ENCODE peak calls at places on chromosomes 3 and 15, in five cellular contexts. A is HCT116; U is CD4-positive, alpha-beta memory T cell; X is heart right ventricle; J is breast epithelium. M is an unnamed sample. For H3K9me3, the result is how much of the 10 kb centered on the place peaks cover.

GRCh38 chr3:16810013-16810412 is 74.7 kb upstream of the PLCL2 start:
- DNase-seq in A (no peak), U (no peak), J (no peak), X (no peak), M (no peak)

GRCh38 chr15:60301024-60301423 is 96.8 kb downstream of the ANXA2 start:
- DNase-seq in A (peak), J (no peak), U (no peak), X (no peak), M (no peak)

GRCh38 chr15:88258021-88258641 is 1.6 kb upstream of the NTRK3 start:
- DNase-seq in U (no peak), A (peak), J (no peak), X (peak), M (no peak)

GRCh38 chr3:102483556-102483955 is 48.7 kb downstream of the ZPLD1 start:
- DNase-seq in A (no peak), U (no peak), J (no peak), X (no peak), M (no peak)

GRCh38 chr15:99251436-99251821 is at the start of gene LRRC28:
- DNase-seq in X (no peak), A (no peak), U (no peak), J (no peak), M (no peak)

GRCh38 chr3:140627756-140628155 is 50.1 kb upstream of the TRIM42 start:
- DNase-seq in A (no peak), U (no peak), X (no peak), J (no peak), M (no peak)

GRCh38 chr15:20345401-20345958 is 196.1 kb downstream of the GOLGA6L6 start:
- DNase-seq in X (no peak), J (no peak), U (no peak), A (no peak), M (no peak)

GRCh38 chr3:29454326-29454725 is 173.5 kb downstream of the RBMS3 start:
- DNase-seq in J (no peak), A (no peak), X (no peak), U (no peak), M (no peak)

GRCh38 chr3:160629491-160629890 is 47.5 kb upstream of the ARL14 start:
- DNase-seq in X (no peak), J (no peak), A (no peak), U (no peak), M (no peak)

GRCh38 chr15:24678485-24678884 is 2.9 kb downstream of the NPAP1 start:
- DNase-seq in J (no peak), X (no peak), A (no peak), U (no peak), M (no peak)
- H3K9me3 ChIP-seq in J (under half), X (under half), A (under half), U (under half), M (under half)

GRCh38 chr15:24223739-24224138 is 451.8 kb upstream of the NPAP1 start:
- DNase-seq in X (no peak), U (no peak), J (no peak), A (no peak), M (no peak)
- H3K9me3 ChIP-seq in X (under half), U (under half), J (under half), A (under half), M (under half)

GRCh38 chr15:25241241-25241801 is 197.5 kb downstream of the UBE3A start:
- DNase-seq in X (no peak), U (no peak), A (no peak), J (peak), M (peak)
- H3K9me3 ChIP-seq in X (half or more), U (under half), A (under half), J (half or more), M (under half)

DNA sequence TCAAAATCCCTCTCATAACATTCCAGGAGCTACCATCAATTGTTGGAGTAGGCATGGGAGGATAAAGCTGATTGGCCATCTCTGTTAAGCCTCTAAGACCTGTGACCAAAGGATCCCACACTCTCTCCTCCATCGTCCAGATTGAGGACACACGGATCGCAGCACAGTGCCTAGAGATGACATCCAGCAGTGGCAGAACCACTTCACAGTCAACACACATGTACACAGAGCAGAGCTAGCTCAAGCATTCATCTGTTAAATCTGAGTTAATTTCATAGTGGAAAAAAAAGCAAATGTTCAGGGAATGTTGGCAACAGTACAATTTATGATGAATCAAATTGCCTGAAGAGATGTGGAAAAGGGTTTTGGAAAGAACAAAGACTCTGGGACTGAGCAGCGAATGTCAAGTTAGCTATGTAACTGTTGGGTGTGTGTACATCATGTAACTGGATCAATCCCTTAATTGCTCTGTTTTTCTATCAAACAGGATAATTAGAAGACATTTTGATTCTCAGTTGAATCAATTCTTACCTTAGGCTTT is 108.0 kb upstream of the PLAAT1 start:
- DNase-seq in A (no peak), U (no peak), J (no peak), X (no peak), M (no peak)
- H3K9me3 ChIP-seq in A (under half), U (under half), J (under half), X (under half), M (under half)

GRCh38 chr15:79919090-79919748 is 22.4 kb upstream of the MTHFS start:
- DNase-seq in X (no peak), U (no peak), A (no peak), J (no peak), M (no peak)

GRCh38 chr15:79919749-79920511 is 23.1 kb upstream of the MTHFS start:
- DNase-seq in A (no peak), X (no peak), J (no peak), U (no peak), M (no peak)

GRCh38 chr15:79914728-79915127 is 17.9 kb upstream of the MTHFS start:
- DNase-seq in U (no peak), X (no peak), A (no peak), J (no peak), M (no peak)

GRCh38 chr15:79918278-79918677 is 21.5 kb upstream of the MTHFS start:
- DNase-seq in X (no peak), U (no peak), J (no peak), A (no peak), M (no peak)

GRCh38 chr15:79916424-79916823 is 19.6 kb upstream of the MTHFS start:
- DNase-seq in X (no peak), A (no peak), U (no peak), J (no peak), M (no peak)
- H3K9me3 ChIP-seq in X (half or more), A (under half), U (under half), J (half or more), M (under half)

GRCh38 chr15:25714538-25714840 is 148.6 kb downstream of the ATP10A start:
- DNase-seq in U (no peak), X (no peak), A (no peak), J (no peak), M (no peak)
- H3K9me3 ChIP-seq in U (under half), X (under half), A (under half), J (under half), M (under half)

DNA sequence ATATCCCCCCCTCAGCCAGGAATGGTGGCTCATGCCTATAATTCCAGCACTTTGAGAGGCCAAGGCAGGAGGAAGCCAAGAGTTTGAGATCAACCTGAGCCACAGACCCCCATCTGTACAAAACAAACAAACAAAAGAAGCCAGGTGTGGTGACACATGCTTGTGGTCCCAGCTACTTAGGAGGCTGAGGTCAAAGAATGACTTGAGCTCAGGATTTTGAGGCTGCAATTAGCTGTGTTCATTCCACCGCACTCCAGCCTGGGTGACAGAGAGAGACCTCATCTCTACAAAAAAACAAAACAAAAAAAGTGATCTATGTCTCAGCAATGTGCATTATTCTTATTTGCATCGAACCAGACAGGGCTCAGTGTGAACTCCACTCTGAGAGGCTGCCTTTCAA is 800.8 kb downstream of the MCTP2 start:
- DNase-seq in U (no peak), A (no peak), X (no peak), J (no peak), M (no peak)
- H3K9me3 ChIP-seq in U (under half), A (under half), X (under half), J (under half), M (under half)